ENCODE peak calls at places on chromosome 5, in ten cellular contexts. Z is esophagus muscularis mucosa, N is H1, O is tibial nerve, L is thyroid gland, M is sigmoid colon, I is A549, X is heart left ventricle, F is uterus, T is NB4. R is an unnamed sample.

GRCh38 chr5:126031989-126032716 is 391.1 kb upstream of the GRAMD2B start:
- DNase-seq in Z (no peak), N (no peak), O (peak), L (peak), M (no peak), I (no peak), X (peak), F (peak), T (no peak), R (no peak)

GRCh38 chr5:6135977-6136376 is 242.4 kb downstream of the MED10 start:
- DNase-seq in Z (no peak), N (no peak), O (no peak), L (no peak), M (no peak), I (no peak), X (no peak), F (no peak), T (no peak), R (no peak)

GRCh38 chr5:32645246-32645645 is 59.9 kb downstream of the SUB1 start:
- DNase-seq in Z (no peak), N (no peak), O (no peak), L (no peak), M (no peak), I (no peak), X (no peak), F (no peak), T (no peak), R (no peak)

GRCh38 chr5:137867664-137868063 is at the start of gene MYOT:
- DNase-seq in Z (no peak), N (no peak), O (no peak), L (no peak), M (no peak), I (no peak), X (no peak), F (no peak), T (no peak), R (peak)

GRCh38 chr5:116542619-116543018 is 32.0 kb downstream of the SEMA6A start:
- DNase-seq in Z (no peak), N (no peak), O (no peak), L (no peak), M (no peak), I (no peak), X (no peak), F (no peak), T (no peak), R (no peak)

GRCh38 chr5:159010611-159011497 is 88.9 kb downstream of the EBF1 start:
- DNase-seq in Z (no peak), N (no peak), O (no peak), L (no peak), M (no peak), I (no peak), X (no peak), F (no peak), T (no peak), R (no peak)

GRCh38 chr5:14105717-14106435 is 37.3 kb upstream of the TRIO start:
- DNase-seq in Z (no peak), N (no peak), O (no peak), L (peak), M (no peak), I (peak), X (no peak), F (no peak), T (no peak), R (no peak)

GRCh38 chr5:12793373-12793772 is 889.1 kb upstream of the CTNND2 start:
- DNase-seq in Z (no peak), N (no peak), O (no peak), L (no peak), M (no peak), I (no peak), X (no peak), F (no peak), T (no peak), R (no peak)

GRCh38 chr5:66904189-66904588 is 292.4 kb downstream of the CD180 start:
- DNase-seq in Z (no peak), N (no peak), O (no peak), L (no peak), M (no peak), I (no peak), X (no peak), F (no peak), T (no peak), R (no peak)

GRCh38 chr5:157143127-157143959 is 678 bp upstream of the MED7 start:
- DNase-seq in Z (no peak), N (no peak), O (peak), L (peak), M (peak), I (peak), X (peak), F (peak), T (peak), R (peak)
- TF ChIP-seq POLR2A in Z (no peak), N (no peak), O (no peak), L (no peak), M (peak), I (no peak), X (no peak), F (no peak), T (no peak), R (no peak)

DNA sequence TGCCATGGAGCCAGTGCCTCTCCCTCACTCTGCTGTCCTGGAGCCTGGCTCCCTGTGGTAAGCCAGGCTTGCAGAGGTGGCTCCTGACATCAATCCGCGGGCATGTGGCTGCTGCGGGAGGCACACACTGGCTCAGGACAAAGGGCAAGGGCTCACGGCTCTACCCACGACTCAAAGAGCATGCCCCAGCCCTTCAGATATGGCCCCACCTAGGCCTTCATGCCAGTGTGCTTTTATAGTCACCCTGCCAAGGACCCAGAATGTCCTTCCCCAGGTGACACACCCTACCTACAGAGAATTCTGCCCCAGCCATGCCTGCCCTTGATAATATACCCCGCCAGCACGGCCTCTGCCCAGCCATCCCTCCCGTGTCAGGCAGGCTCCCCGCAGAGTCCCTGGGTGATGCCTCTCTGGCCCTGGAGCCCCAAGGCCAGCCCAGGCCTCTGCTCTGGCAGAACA is 1.6 kb downstream of the MGAT4B start:
- DNase-seq in Z (no peak), N (no peak), O (no peak), L (no peak), M (peak), I (no peak), X (no peak), F (no peak), T (no peak), R (peak)
- TF ChIP-seq POLR2A in Z (no peak), N (no peak), O (no peak), L (no peak), M (no peak), I (no peak), X (no peak), F (no peak), T (no peak), R (no peak)

DNA sequence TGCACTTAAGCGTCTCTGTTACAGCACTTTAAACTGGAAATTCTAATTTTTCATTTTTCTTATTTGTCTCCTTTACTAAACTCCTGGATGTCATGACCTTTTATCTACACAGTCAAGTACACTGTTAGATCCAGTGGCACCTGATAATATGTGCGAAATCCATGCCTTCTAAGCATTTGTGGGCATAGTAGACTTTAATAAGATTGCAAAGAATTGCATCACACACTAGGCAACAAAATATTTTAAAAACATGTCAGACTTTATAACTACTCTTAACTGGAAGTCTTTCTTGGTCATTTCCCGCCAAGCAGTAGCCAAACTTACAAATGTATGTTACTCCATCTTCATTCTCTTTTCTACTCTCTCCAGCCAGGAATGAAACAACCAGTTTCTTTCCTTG is 5.0 kb upstream of the SPINK1 start:
- DNase-seq in Z (no peak), N (no peak), O (no peak), L (no peak), M (no peak), I (no peak), X (no peak), F (no peak), T (no peak), R (no peak)
- TF ChIP-seq POLR2A in Z (no peak), N (no peak), O (no peak), L (no peak), M (no peak), I (no peak), X (no peak), F (no peak), T (no peak), R (no peak)

DNA sequence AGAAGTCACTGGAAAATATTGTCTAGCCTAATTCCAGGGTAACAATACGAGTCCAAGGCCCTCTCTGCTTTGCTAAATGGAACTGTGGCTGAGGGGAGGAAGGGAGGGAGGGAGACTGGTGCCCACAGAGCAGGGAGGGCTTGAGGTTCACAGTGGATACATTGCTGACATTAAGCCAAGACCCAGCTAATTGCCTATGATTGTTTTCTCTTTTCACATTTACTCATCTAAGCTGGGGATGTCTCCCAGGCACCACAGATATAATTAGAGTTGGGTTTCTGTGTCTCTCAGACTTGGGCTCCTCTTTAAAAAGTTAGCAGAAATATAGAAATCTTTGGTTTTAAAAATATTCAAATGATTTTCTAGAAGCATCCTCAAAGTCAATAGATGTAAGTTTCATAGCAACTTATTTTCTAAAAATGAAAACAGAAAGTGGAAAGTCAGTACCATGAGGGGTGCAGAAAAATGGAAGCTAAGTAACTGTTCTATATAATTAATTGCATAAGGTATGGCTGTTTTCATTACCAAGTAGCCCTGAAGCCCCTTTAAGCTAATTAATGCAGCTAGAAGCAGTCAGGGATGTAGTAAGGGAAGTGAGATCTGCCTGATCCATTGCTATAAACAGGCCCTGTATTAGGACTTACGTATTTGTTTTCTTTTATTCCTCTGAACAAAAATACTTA is 259.8 kb downstream of the NDUFS4 start:
- DNase-seq in Z (no peak), N (no peak), O (no peak), L (no peak), M (no peak), I (no peak), X (no peak), F (no peak), T (no peak), R (no peak)
- TF ChIP-seq POLR2A in Z (no peak), N (no peak), O (no peak), L (no peak), M (no peak), I (no peak), X (no peak), F (no peak), T (no peak), R (no peak)

DNA sequence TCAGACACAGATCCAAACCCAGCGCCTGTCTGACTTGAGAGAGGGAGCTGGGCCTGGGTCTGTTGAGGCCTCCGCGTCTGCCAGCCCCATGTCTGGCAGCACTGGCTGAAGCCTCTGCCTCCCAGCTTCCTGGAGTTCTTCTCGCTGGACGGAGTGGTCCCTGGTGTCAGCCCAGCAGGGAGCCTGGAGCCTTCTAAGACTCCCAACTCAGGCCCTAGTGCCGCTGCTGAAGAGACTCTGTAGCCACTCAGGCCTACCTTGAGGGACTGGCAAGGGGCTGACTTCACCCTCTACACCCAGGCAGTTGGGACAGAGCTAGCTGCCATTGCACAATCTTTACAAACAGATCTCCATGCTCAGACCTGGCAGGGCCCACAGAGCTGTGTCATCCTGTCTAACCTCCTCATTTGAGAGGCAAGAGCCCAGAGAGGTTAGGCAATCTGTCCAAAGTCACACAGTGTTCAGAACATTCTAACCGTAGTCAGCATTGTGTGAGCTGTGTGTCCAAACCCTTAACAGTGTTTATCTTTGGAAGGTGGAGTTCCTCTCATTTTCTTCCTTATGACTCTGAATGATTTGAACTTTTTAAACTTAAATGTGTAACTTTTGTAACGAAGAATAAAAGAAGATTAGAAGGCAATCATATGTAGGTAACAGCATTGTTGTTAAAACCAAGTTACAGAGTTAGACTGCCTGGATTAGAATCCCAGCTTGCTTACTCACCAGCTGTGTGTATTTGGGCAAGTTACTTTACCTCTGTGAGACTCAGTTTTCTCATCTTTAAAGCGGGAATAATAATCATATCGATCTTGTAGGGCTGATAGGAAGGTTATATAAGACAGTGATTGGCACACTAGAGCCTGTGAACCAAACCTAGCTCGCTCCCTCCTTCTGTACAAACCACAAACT is 4.6 kb upstream of the DUSP1 start:
- DNase-seq in Z (peak), N (no peak), O (peak), L (peak), M (peak), I (no peak), X (no peak), F (peak), T (peak), R (peak)
- TF ChIP-seq POLR2A in Z (peak), N (no peak), O (no peak), L (no peak), M (no peak), I (no peak), X (no peak), F (no peak), T (no peak), R (peak)

GRCh38 chr5:78538240-78538850 is 110.2 kb downstream of the LHFPL2 start:
- DNase-seq in Z (no peak), N (no peak), O (no peak), L (no peak), M (peak), I (no peak), X (no peak), F (no peak), T (no peak), R (no peak)

GRCh38 chr5:78537406-78537805 is 111.2 kb downstream of the LHFPL2 start:
- DNase-seq in Z (no peak), N (no peak), O (no peak), L (no peak), M (peak), I (no peak), X (no peak), F (no peak), T (no peak), R (no peak)

GRCh38 chr5:78536797-78537196 is 111.8 kb downstream of the LHFPL2 start:
- DNase-seq in Z (no peak), N (no peak), O (no peak), L (no peak), M (peak), I (no peak), X (no peak), F (no peak), T (no peak), R (no peak)

GRCh38 chr5:78540335-78541057 is 108.1 kb downstream of the LHFPL2 start:
- DNase-seq in Z (no peak), N (no peak), O (peak), L (no peak), M (peak), I (no peak), X (no peak), F (no peak), T (peak), R (no peak)

GRCh38 chr5:78537821-78538220 is 110.8 kb downstream of the LHFPL2 start:
- DNase-seq in Z (no peak), N (no peak), O (no peak), L (no peak), M (peak), I (peak), X (no peak), F (no peak), T (peak), R (no peak)
- TF ChIP-seq POLR2A in Z (no peak), N (no peak), O (no peak), L (no peak), M (no peak), I (no peak), X (no peak), F (no peak), T (no peak), R (no peak)

GRCh38 chr5:131405674-131406073 is 141.8 kb downstream of the CDC42SE2 start:
- DNase-seq in Z (no peak), N (no peak), O (no peak), L (no peak), M (no peak), I (no peak), X (no peak), F (no peak), T (no peak), R (no peak)
- TF ChIP-seq POLR2A in Z (no peak), N (no peak), O (no peak), L (no peak), M (no peak), I (no peak), X (no peak), F (no peak), T (no peak), R (no peak)

GRCh38 chr5:131406997-131407638 is 143.3 kb downstream of the CDC42SE2 start:
- DNase-seq in Z (no peak), N (no peak), O (no peak), L (peak), M (no peak), I (no peak), X (no peak), F (no peak), T (no peak), R (no peak)

GRCh38 chr5:131400585-131400984 is 136.7 kb downstream of the CDC42SE2 start:
- DNase-seq in Z (no peak), N (no peak), O (no peak), L (no peak), M (no peak), I (no peak), X (no peak), F (no peak), T (no peak), R (no peak)

GRCh38 chr5:131406076-131406475 is 142.2 kb downstream of the CDC42SE2 start:
- DNase-seq in Z (no peak), N (no peak), O (no peak), L (no peak), M (no peak), I (no peak), X (no peak), F (no peak), T (no peak), R (no peak)
- TF ChIP-seq POLR2A in Z (no peak), N (no peak), O (no peak), L (no peak), M (no peak), I (no peak), X (no peak), F (no peak), T (no peak), R (no peak)

GRCh38 chr5:53482717-53483638 is 2.5 kb downstream of the FST start:
- DNase-seq in Z (no peak), N (peak), O (no peak), L (peak), M (peak), I (no peak), X (peak), F (peak), T (peak), R (peak)

GRCh38 chr5:53479656-53480473 is 564 bp upstream of the FST start:
- DNase-seq in Z (no peak), N (peak), O (peak), L (peak), M (peak), I (peak), X (peak), F (peak), T (peak), R (peak)

GRCh38 chr5:53481354-53481886 is 991 bp downstream of the FST start:
- DNase-seq in Z (no peak), N (no peak), O (no peak), L (no peak), M (no peak), I (no peak), X (no peak), F (no peak), T (no peak), R (no peak)

GRCh38 chr5:53480474-53481353 is at the start of gene FST:
- DNase-seq in Z (no peak), N (peak), O (no peak), L (peak), M (no peak), I (peak), X (peak), F (peak), T (peak), R (no peak)

DNA sequence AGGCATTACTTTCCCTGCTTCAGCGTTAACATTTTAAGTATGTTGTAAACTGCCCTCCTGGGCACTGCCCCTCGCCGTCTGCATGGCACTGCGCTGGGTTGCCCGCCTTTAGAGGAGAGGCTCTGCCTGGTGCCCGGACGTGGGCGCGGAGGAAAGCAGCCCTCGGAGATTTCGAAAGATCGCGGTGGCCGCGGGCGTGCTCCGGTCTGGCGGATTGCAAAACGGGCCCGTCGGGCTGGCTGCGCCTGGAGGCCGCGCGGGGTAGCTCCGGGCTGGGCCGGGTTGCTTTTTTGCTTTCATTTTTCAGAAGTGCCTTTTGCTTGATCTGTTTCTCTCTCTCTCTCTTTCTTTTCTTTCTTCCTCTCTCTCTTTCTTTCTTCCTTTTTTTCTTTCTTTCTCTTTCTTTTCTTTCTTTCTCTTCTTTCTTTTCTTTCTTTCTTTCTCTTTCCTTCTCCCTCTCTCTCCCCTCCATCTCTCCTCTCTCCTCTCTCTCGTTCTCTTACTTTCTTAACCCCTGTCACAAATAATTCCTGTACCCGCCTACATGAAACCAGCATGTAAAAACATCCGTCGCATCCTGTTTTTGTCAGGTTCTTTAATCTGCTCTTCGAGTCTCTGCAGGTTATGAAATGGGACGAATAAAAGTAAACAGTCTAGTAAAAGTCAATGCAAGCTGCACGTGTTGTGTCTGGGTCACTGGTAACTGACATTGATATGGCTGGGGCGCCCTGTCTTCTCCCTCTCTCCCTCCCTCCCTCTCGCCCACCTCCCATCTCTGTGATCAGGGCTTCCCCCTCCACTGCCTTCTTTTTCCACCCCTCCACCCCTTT is 1.7 kb downstream of the FST start:
- DNase-seq in Z (peak), N (peak), O (peak), L (peak), M (peak), I (peak), X (peak), F (peak), T (peak), R (no peak)
- TF ChIP-seq POLR2A in Z (no peak), N (no peak), O (no peak), L (no peak), M (no peak), I (no peak), X (no peak), F (no peak), T (no peak), R (no peak)

R was measured in gastrocnemius medialis.